ENCODE peak calls at places on chromosomes 6 and 20, in eight cellular contexts. One of them, this sample, is unnamed.

GRCh38 chr6:39416026-39416425 is 93.5 kb upstream of the KCNK16 start:
- DNase-seq in upper lobe of right lung: no peak
- DNase-seq in stimulated activated naive B cell treated with anti-CD40 and anti-IgM and Interleukin-4, amounts not matched to agents 10 μg/mL and 1 μg/mL and 100 μg/mL, for 72 hours: no peak
- DNase-seq in mucosa of descending colon: no peak
- DNase-seq in tibial artery: no peak
- DNase-seq in adrenal gland: no peak
- DNase-seq in M059J: peak; percentile 33
- DNase-seq in activated naive CD4-positive, alpha-beta T cell: no peak
- DNase-seq in this sample: no peak

GRCh38 chr6:111804627-111805235 is 68.5 kb downstream of the FYN start:
- DNase-seq in upper lobe of right lung: no peak
- DNase-seq in stimulated activated naive B cell treated with anti-CD40 and anti-IgM and Interleukin-4, amounts not matched to agents 10 μg/mL and 1 μg/mL and 100 μg/mL, for 72 hours: peak; percentile 77
- DNase-seq in mucosa of descending colon: no peak
- DNase-seq in tibial artery: peak; percentile 34
- DNase-seq in adrenal gland: no peak
- DNase-seq in M059J: peak; percentile 93
- DNase-seq in activated naive CD4-positive, alpha-beta T cell: peak; percentile 31
- DNase-seq in this sample: peak; percentile 95

GRCh38 chr6:135972120-135972519 is 120.6 kb downstream of the PDE7B start:
- DNase-seq in upper lobe of right lung: no peak
- DNase-seq in stimulated activated naive B cell treated with anti-CD40 and anti-IgM and Interleukin-4, amounts not matched to agents 10 μg/mL and 1 μg/mL and 100 μg/mL, for 72 hours: no peak
- DNase-seq in mucosa of descending colon: no peak
- DNase-seq in tibial artery: no peak
- DNase-seq in adrenal gland: no peak
- DNase-seq in M059J: no peak
- DNase-seq in activated naive CD4-positive, alpha-beta T cell: no peak
- DNase-seq in this sample: peak; percentile 30

GRCh38 chr20:48275325-48275724 is 490.0 kb upstream of the SULF2 start:
- DNase-seq in upper lobe of right lung: no peak
- DNase-seq in stimulated activated naive B cell treated with anti-CD40 and anti-IgM and Interleukin-4, amounts not matched to agents 10 μg/mL and 1 μg/mL and 100 μg/mL, for 72 hours: no peak
- DNase-seq in mucosa of descending colon: no peak
- DNase-seq in tibial artery: no peak
- DNase-seq in adrenal gland: no peak
- DNase-seq in M059J: peak; percentile 38
- DNase-seq in activated naive CD4-positive, alpha-beta T cell: no peak
- DNase-seq in this sample: peak; percentile 18

GRCh38 chr6:35024601-35025054 is 116.5 kb downstream of the TCP11 start:
- DNase-seq in upper lobe of right lung: peak; percentile 83
- DNase-seq in stimulated activated naive B cell treated with anti-CD40 and anti-IgM and Interleukin-4, amounts not matched to agents 10 μg/mL and 1 μg/mL and 100 μg/mL, for 72 hours: no peak
- DNase-seq in mucosa of descending colon: peak; percentile 75
- DNase-seq in tibial artery: no peak
- DNase-seq in adrenal gland: peak; percentile 75
- DNase-seq in M059J: peak; percentile 73
- DNase-seq in activated naive CD4-positive, alpha-beta T cell: no peak
- DNase-seq in this sample: peak; percentile 40

GRCh38 chr20:22578221-22579118 is 5.9 kb downstream of the FOXA2 start:
- DNase-seq in upper lobe of right lung: peak; percentile 85
- DNase-seq in stimulated activated naive B cell treated with anti-CD40 and anti-IgM and Interleukin-4, amounts not matched to agents 10 μg/mL and 1 μg/mL and 100 μg/mL, for 72 hours: no peak
- DNase-seq in mucosa of descending colon: peak; percentile 59
- DNase-seq in tibial artery: no peak
- DNase-seq in adrenal gland: no peak
- DNase-seq in M059J: no peak
- DNase-seq in activated naive CD4-positive, alpha-beta T cell: no peak
- DNase-seq in this sample: no peak

GRCh38 chr6:148432405-148433195 is 90.0 kb downstream of the SASH1 start:
- DNase-seq in upper lobe of right lung: no peak
- DNase-seq in stimulated activated naive B cell treated with anti-CD40 and anti-IgM and Interleukin-4, amounts not matched to agents 10 μg/mL and 1 μg/mL and 100 μg/mL, for 72 hours: no peak
- DNase-seq in mucosa of descending colon: no peak
- DNase-seq in tibial artery: no peak
- DNase-seq in adrenal gland: no peak
- DNase-seq in M059J: no peak
- DNase-seq in activated naive CD4-positive, alpha-beta T cell: no peak
- DNase-seq in this sample: no peak

GRCh38 chr20:47490795-47491194 is 10.9 kb upstream of the NCOA3 start:
- DNase-seq in upper lobe of right lung: no peak
- DNase-seq in stimulated activated naive B cell treated with anti-CD40 and anti-IgM and Interleukin-4, amounts not matched to agents 10 μg/mL and 1 μg/mL and 100 μg/mL, for 72 hours: peak; percentile 45
- DNase-seq in mucosa of descending colon: no peak
- DNase-seq in tibial artery: no peak
- DNase-seq in adrenal gland: no peak
- DNase-seq in M059J: no peak
- DNase-seq in activated naive CD4-positive, alpha-beta T cell: no peak
- DNase-seq in this sample: no peak

GRCh38 chr20:48661575-48662473 is 166.0 kb downstream of the PREX1 start:
- DNase-seq in upper lobe of right lung: no peak
- DNase-seq in stimulated activated naive B cell treated with anti-CD40 and anti-IgM and Interleukin-4, amounts not matched to agents 10 μg/mL and 1 μg/mL and 100 μg/mL, for 72 hours: no peak
- DNase-seq in mucosa of descending colon: no peak
- DNase-seq in tibial artery: no peak
- DNase-seq in adrenal gland: no peak
- DNase-seq in M059J: peak; percentile 24
- DNase-seq in activated naive CD4-positive, alpha-beta T cell: no peak
- DNase-seq in this sample: no peak

GRCh38 chr6:140921366-140922226 is 1211.1 kb upstream of the GJE1 start:
- DNase-seq in upper lobe of right lung: no peak
- DNase-seq in stimulated activated naive B cell treated with anti-CD40 and anti-IgM and Interleukin-4, amounts not matched to agents 10 μg/mL and 1 μg/mL and 100 μg/mL, for 72 hours: no peak
- DNase-seq in mucosa of descending colon: no peak
- DNase-seq in tibial artery: no peak
- DNase-seq in adrenal gland: peak; percentile 50
- DNase-seq in M059J: peak; percentile 94
- DNase-seq in activated naive CD4-positive, alpha-beta T cell: no peak
- DNase-seq in this sample: peak; percentile 82

GRCh38 chr6:37653933-37654565 is 43.6 kb downstream of the MDGA1 start:
- DNase-seq in upper lobe of right lung: no peak
- DNase-seq in stimulated activated naive B cell treated with anti-CD40 and anti-IgM and Interleukin-4, amounts not matched to agents 10 μg/mL and 1 μg/mL and 100 μg/mL, for 72 hours: peak; percentile 37
- DNase-seq in mucosa of descending colon: no peak
- DNase-seq in tibial artery: no peak
- DNase-seq in adrenal gland: no peak
- DNase-seq in M059J: peak; percentile 41
- DNase-seq in activated naive CD4-positive, alpha-beta T cell: no peak
- DNase-seq in this sample: no peak

GRCh38 chr6:34491091-34491430 is 25.2 kb downstream of the PACSIN1 start:
- DNase-seq in upper lobe of right lung: peak; percentile 27
- DNase-seq in stimulated activated naive B cell treated with anti-CD40 and anti-IgM and Interleukin-4, amounts not matched to agents 10 μg/mL and 1 μg/mL and 100 μg/mL, for 72 hours: no peak
- DNase-seq in mucosa of descending colon: no peak
- DNase-seq in tibial artery: peak; percentile 25
- DNase-seq in adrenal gland: peak; percentile 56
- DNase-seq in M059J: peak; percentile 36
- DNase-seq in activated naive CD4-positive, alpha-beta T cell: no peak
- DNase-seq in this sample: peak; percentile 63

GRCh38 chr20:2558581-2559301 is 22.4 kb downstream of the TMC2 start:
- DNase-seq in upper lobe of right lung: no peak
- DNase-seq in stimulated activated naive B cell treated with anti-CD40 and anti-IgM and Interleukin-4, amounts not matched to agents 10 μg/mL and 1 μg/mL and 100 μg/mL, for 72 hours: no peak
- DNase-seq in mucosa of descending colon: no peak
- DNase-seq in tibial artery: no peak
- DNase-seq in adrenal gland: peak; percentile 45
- DNase-seq in M059J: peak; percentile 13
- DNase-seq in activated naive CD4-positive, alpha-beta T cell: no peak
- DNase-seq in this sample: no peak

GRCh38 chr6:18415671-18416340 is 28.7 kb downstream of the RNF144B start:
- DNase-seq in upper lobe of right lung: no peak
- DNase-seq in stimulated activated naive B cell treated with anti-CD40 and anti-IgM and Interleukin-4, amounts not matched to agents 10 μg/mL and 1 μg/mL and 100 μg/mL, for 72 hours: no peak
- DNase-seq in mucosa of descending colon: no peak
- DNase-seq in tibial artery: no peak
- DNase-seq in adrenal gland: no peak
- DNase-seq in M059J: no peak
- DNase-seq in activated naive CD4-positive, alpha-beta T cell: no peak
- DNase-seq in this sample: peak; percentile 22

GRCh38 chr6:22558288-22558882 is 11.0 kb upstream of the HDGFL1 start:
- DNase-seq in upper lobe of right lung: no peak
- DNase-seq in stimulated activated naive B cell treated with anti-CD40 and anti-IgM and Interleukin-4, amounts not matched to agents 10 μg/mL and 1 μg/mL and 100 μg/mL, for 72 hours: no peak
- DNase-seq in mucosa of descending colon: no peak
- DNase-seq in tibial artery: no peak
- DNase-seq in adrenal gland: no peak
- DNase-seq in M059J: peak; percentile 49
- DNase-seq in activated naive CD4-positive, alpha-beta T cell: no peak
- DNase-seq in this sample: peak; percentile 5

GRCh38 chr20:37522258-37523011 is 1.4 kb downstream of the NNAT start:
- DNase-seq in upper lobe of right lung: peak; percentile 88
- DNase-seq in stimulated activated naive B cell treated with anti-CD40 and anti-IgM and Interleukin-4, amounts not matched to agents 10 μg/mL and 1 μg/mL and 100 μg/mL, for 72 hours: no peak
- DNase-seq in mucosa of descending colon: peak; percentile 69
- DNase-seq in tibial artery: no peak
- DNase-seq in adrenal gland: peak; percentile 58
- DNase-seq in M059J: no peak
- DNase-seq in activated naive CD4-positive, alpha-beta T cell: no peak
- DNase-seq in this sample: peak; percentile 40

GRCh38 chr6:56714273-56714672 is 71.6 kb upstream of the DST start:
- DNase-seq in upper lobe of right lung: no peak
- DNase-seq in stimulated activated naive B cell treated with anti-CD40 and anti-IgM and Interleukin-4, amounts not matched to agents 10 μg/mL and 1 μg/mL and 100 μg/mL, for 72 hours: no peak
- DNase-seq in mucosa of descending colon: no peak
- DNase-seq in tibial artery: no peak
- DNase-seq in adrenal gland: no peak
- DNase-seq in M059J: peak; percentile 66
- DNase-seq in activated naive CD4-positive, alpha-beta T cell: no peak
- DNase-seq in this sample: no peak

GRCh38 chr6:127457444-127458064 is 1.6 kb downstream of the KIAA0408 start:
- DNase-seq in upper lobe of right lung: no peak
- DNase-seq in stimulated activated naive B cell treated with anti-CD40 and anti-IgM and Interleukin-4, amounts not matched to agents 10 μg/mL and 1 μg/mL and 100 μg/mL, for 72 hours: no peak
- DNase-seq in mucosa of descending colon: no peak
- DNase-seq in tibial artery: no peak
- DNase-seq in adrenal gland: no peak
- DNase-seq in M059J: peak; percentile 32
- DNase-seq in activated naive CD4-positive, alpha-beta T cell: no peak
- DNase-seq in this sample: peak; percentile 82